ENCODE peak calls at places on chromosome 11, in four cellular contexts. A is body of pancreas, B is testis, G is heart left ventricle. T is an unnamed sample.

GRCh38 chr11:12430912-12431311 is 53.5 kb downstream of the PARVA start:
- DNase-seq in A (peak), B (peak), G (no peak), T (no peak)

GRCh38 chr11:23564370-23564769 is 704.1 kb upstream of the CCDC179 start:
- DNase-seq in A (no peak), B (no peak), G (no peak), T (no peak)

GRCh38 chr11:64891215-64891848 is 12.9 kb upstream of the EHD1 start:
- DNase-seq in A (no peak), B (no peak), G (no peak), T (no peak)

GRCh38 chr11:132589802-132590201 is 942.5 kb downstream of the OPCML start:
- DNase-seq in A (no peak), B (no peak), G (no peak), T (no peak)

GRCh38 chr11:55707029-55707428 is 45.0 kb downstream of the OR4C6 start:
- DNase-seq in A (no peak), B (no peak), G (no peak), T (no peak)

GRCh38 chr11:99934008-99934407 is 753.1 kb upstream of the ARHGAP42 start:
- DNase-seq in A (no peak), B (no peak), G (no peak), T (no peak)

GRCh38 chr11:68956142-68956541 is 24.6 kb downstream of the MRGPRD start:
- DNase-seq in A (no peak), B (no peak), G (peak), T (peak)

GRCh38 chr11:14499178-14499559 is 442 bp downstream of the COPB1 start:
- DNase-seq in A (peak), B (peak), G (peak), T (no peak)

GRCh38 chr11:101692980-101693379 is 109.2 kb upstream of the TRPC6 start:
- DNase-seq in A (no peak), B (no peak), G (no peak), T (no peak)

GRCh38 chr11:134749040-134749586 is 337.1 kb upstream of the B3GAT1 start:
- DNase-seq in A (no peak), B (no peak), G (no peak), T (no peak)

GRCh38 chr11:128195057-128195751 is 392.2 kb downstream of the ETS1 start:
- DNase-seq in A (no peak), B (no peak), G (no peak), T (no peak)

GRCh38 chr11:1205987-1206331 is 16.9 kb upstream of the MUC5B start:
- DNase-seq in A (peak), B (no peak), G (no peak), T (peak)

GRCh38 chr11:116807601-116808261 is 15.4 kb downstream of the APOA4 start:
- DNase-seq in A (peak), B (no peak), G (no peak), T (no peak)

GRCh38 chr11:76670475-76671235 is at the start of gene LRRC32:
- DNase-seq in A (peak), B (peak), G (peak), T (peak)

GRCh38 chr11:79097279-79097875 is 343.5 kb downstream of the TENM4 start:
- DNase-seq in A (no peak), B (peak), G (no peak), T (no peak)

GRCh38 chr11:28833670-28834069 is 725.5 kb downstream of the METTL15 start:
- DNase-seq in A (no peak), B (no peak), G (no peak), T (no peak)

GRCh38 chr11:135069884-135070283 is 657.8 kb upstream of the B3GAT1 start:
- DNase-seq in A (no peak), B (no peak), G (no peak), T (no peak)

GRCh38 chr11:107576497-107577086 is 11.1 kb upstream of the ALKBH8 start:
- DNase-seq in A (peak), B (peak), G (no peak), T (no peak)

GRCh38 chr11:11909727-11910126 is 68.0 kb downstream of the USP47 start:
- DNase-seq in A (no peak), B (no peak), G (no peak), T (no peak)

GRCh38 chr11:43376594-43376993 is 17.9 kb downstream of the TTC17 start:
- DNase-seq in A (no peak), B (no peak), G (no peak), T (no peak)

GRCh38 chr11:69934861-69935494 is 115.8 kb upstream of the FGF3 start:
- DNase-seq in A (no peak), B (no peak), G (peak), T (peak)

GRCh38 chr11:25566298-25567200 is 765.4 kb upstream of the ANO3 start:
- DNase-seq in A (no peak), B (peak), G (no peak), T (no peak)

GRCh38 chr11:73950869-73951710 is at the start of gene DNAJB13:
- DNase-seq in A (peak), B (peak), G (no peak), T (no peak)

GRCh38 chr11:102527701-102528100 is 2.8 kb downstream of the MMP7 start:
- DNase-seq in A (no peak), B (no peak), G (no peak), T (no peak)

GRCh38 chr11:27696961-27697360 is 3.3 kb downstream of the BDNF start:
- DNase-seq in A (no peak), B (no peak), G (no peak), T (no peak)

GRCh38 chr11:18172686-18173085 is at the start of gene MRGPRX4:
- DNase-seq in A (no peak), B (no peak), G (no peak), T (no peak)

GRCh38 chr11:11382858-11383532 is 29.9 kb upstream of the CSNK2A3 start:
- DNase-seq in A (no peak), B (no peak), G (no peak), T (no peak)

GRCh38 chr11:102592634-102593581 is 32.2 kb downstream of the MMP20 start:
- DNase-seq in A (no peak), B (no peak), G (no peak), T (no peak)

GRCh38 chr11:129323896-129324522 is 51.6 kb upstream of the BARX2 start:
- DNase-seq in A (peak), B (peak), G (no peak), T (peak)

GRCh38 chr11:96112192-96113099 is 188.5 kb upstream of the MTMR2 start:
- DNase-seq in A (no peak), B (no peak), G (no peak), T (no peak)

GRCh38 chr11:75986966-75987365 is 172.0 kb downstream of the UVRAG start:
- DNase-seq in A (no peak), B (no peak), G (no peak), T (no peak)

GRCh38 chr11:35539781-35540281 is 14.4 kb upstream of the PAMR1 start:
- DNase-seq in A (no peak), B (peak), G (peak), T (no peak)

GRCh38 chr11:8932564-8933180 is at the start of gene C11orf16:
- DNase-seq in A (no peak), B (no peak), G (no peak), T (no peak)

GRCh38 chr11:108223449-108224149 is 732 bp downstream of the ATM start:
- DNase-seq in A (no peak), B (peak), G (no peak), T (no peak)

GRCh38 chr11:37177721-37178120 is 579.7 kb upstream of the RAG2 start:
- DNase-seq in A (no peak), B (no peak), G (no peak), T (no peak)

GRCh38 chr11:110219011-110219785 is 77.2 kb downstream of the RDX start:
- DNase-seq in A (no peak), B (no peak), G (no peak), T (no peak)

GRCh38 chr11:118649941-118650340 is 29.5 kb downstream of the TREH start:
- DNase-seq in A (no peak), B (no peak), G (peak), T (no peak)

GRCh38 chr11:13276454-13276851 is 1.1 kb upstream of the BMAL1 start:
- DNase-seq in A (no peak), B (no peak), G (no peak), T (no peak)

GRCh38 chr11:130434521-130435223 is 6.3 kb upstream of the ADAMTS8 start:
- DNase-seq in A (peak), B (peak), G (peak), T (no peak)

DNA sequence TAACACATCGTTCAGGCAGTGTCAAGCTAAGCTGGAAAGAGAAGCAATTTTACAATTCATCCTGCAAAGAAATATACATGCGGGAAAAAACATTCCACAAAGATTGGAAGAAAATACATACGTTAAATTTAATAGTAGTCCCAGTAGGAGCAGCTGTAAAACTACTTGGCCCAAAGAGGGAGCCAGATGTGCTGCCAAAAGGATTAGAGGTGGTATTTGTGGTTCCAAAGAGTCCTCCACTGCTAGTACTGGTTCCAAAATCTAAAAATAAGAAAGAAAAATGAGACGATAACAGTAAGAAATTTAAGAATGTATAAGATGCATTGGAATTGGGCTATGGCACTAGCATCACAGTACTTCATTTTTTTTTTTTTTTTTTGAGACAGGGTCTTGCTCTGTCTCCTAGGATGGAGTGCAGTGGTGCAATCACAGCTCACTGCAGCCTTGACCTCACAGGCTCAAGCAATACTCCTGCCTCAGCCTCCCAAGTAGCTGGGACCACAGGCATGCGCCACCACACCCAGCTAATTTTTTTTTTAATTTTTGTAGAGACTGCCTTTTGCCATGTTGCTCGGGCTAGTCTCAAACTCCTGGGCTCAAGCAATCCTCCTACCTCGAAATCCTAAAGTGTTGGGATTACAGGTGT is 21.5 kb downstream of the NUP98 start:
- DNase-seq in A (no peak), B (no peak), G (no peak), T (no peak)
- TF ChIP-seq CTCF in A (no peak), B (no peak), G (no peak), T (no peak)

DNA sequence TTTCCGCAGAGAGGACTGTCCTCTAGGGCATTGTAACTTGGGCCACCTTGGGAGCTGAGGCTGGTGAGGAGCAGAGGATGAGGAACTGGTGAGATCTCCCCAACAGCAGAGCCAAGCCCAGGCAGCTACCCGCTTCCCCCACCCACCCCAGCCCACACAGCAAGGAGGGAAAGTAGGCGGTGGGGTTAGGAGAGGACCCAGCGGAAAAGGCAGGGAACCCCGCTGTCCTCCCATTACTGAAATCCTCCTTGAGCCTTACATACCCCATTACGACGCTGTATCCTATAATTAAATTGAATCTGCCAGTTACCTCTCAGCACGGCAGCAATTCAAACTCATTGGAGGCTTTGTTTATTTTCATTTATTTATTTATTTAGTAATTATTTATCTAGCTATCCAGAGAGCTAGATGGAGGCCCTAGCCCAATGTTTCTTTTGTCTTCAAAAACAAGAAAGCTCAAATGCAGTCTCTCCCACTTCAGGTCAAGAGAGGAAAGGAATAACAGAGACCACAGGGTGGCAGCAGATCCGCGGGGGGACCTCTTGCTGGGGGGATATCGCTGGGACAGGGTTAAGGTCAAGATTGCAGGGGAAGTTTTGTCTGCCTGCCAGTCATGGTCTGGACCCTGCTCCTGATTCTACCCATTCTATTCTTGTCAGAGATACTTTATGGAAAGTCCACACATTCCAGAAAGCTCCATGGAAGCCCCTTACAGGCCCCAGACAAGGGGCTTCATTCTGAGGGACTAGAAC is 218.0 kb downstream of the ST3GAL4 start:
- DNase-seq in A (no peak), B (no peak), G (no peak), T (no peak)
- TF ChIP-seq CTCF in A (no peak), B (no peak), G (peak), T (no peak)

GRCh38 chr11:66221012-66221411 is 47.4 kb upstream of the RAB1B start:
- DNase-seq in A (peak), B (no peak), G (no peak), T (no peak)
- TF ChIP-seq CTCF in A (no peak), B (no peak), G (no peak), T (no peak)

GRCh38 chr11:7657306-7658025 is 15.8 kb downstream of the CYB5R2 start:
- DNase-seq in A (peak), B (peak), G (no peak), T (no peak)
- TF ChIP-seq CTCF in A (peak), B (peak), G (peak), T (peak)

DNA sequence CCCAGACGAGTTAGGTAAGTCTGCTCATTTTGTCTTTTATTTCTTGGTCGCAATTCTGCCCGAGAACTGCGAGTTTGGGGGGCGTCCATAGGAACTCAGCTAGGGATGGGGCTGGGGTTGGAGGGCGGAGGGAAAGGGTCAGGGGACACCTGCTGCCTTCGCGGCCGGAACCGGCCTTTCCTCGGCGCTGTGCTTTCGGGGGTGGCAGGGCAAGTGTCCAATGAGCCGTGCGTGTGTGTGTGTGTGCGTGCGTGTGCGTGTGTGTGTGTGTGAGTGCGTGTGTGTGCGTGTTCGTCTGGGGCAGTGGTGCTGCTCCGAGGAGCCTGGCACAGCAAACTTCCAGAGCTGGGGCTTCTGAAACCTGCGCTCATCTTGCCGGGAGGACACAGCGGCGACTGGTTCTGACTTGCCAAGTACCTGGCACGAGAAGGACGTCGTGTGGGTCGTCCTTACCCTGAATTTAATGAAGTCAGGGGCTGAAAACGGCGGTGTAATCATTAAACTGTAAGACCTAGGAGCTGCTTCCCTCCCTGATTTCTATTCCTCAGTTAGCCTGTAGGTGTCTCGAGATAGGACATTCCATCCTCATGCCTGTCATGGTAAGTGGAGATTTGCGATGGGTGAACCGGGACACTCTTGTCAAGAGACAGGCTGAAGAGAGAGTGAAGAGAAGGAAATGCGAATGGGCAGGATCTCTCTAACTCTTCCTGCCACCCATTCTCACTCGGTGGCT is 27.0 kb upstream of the AMOTL1 start:
- DNase-seq in A (peak), B (peak), G (no peak), T (no peak)
- TF ChIP-seq CTCF in A (peak), B (peak), G (peak), T (peak)

GRCh38 chr11:120306519-120307242 is 18.4 kb upstream of the TLCD5 start:
- DNase-seq in A (no peak), B (no peak), G (no peak), T (no peak)
- TF ChIP-seq CTCF in A (no peak), B (no peak), G (no peak), T (no peak)

DNA sequence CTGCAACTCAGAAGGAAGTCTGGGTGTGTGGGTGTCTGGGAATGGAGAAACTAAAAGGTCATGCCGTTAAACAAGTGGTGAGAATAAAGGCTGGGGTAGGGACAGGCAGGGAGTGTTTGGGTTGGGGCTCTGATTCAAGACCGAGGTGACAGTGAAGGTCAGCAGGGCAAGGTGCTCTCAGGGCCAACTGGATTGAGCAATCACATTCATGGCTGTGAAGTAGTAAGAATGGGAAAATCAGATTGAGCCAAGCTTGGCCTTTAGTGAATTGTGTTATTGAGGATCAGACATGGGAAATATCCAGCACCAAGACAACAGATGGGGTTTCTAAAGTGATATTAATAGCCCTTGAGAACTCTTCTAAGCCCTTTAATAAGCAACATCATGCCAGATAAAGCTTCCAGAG is 24.3 kb downstream of the SCN3B start:
- DNase-seq in A (no peak), B (no peak), G (no peak), T (no peak)
- TF ChIP-seq CTCF in A (no peak), B (no peak), G (no peak), T (no peak)

DNA sequence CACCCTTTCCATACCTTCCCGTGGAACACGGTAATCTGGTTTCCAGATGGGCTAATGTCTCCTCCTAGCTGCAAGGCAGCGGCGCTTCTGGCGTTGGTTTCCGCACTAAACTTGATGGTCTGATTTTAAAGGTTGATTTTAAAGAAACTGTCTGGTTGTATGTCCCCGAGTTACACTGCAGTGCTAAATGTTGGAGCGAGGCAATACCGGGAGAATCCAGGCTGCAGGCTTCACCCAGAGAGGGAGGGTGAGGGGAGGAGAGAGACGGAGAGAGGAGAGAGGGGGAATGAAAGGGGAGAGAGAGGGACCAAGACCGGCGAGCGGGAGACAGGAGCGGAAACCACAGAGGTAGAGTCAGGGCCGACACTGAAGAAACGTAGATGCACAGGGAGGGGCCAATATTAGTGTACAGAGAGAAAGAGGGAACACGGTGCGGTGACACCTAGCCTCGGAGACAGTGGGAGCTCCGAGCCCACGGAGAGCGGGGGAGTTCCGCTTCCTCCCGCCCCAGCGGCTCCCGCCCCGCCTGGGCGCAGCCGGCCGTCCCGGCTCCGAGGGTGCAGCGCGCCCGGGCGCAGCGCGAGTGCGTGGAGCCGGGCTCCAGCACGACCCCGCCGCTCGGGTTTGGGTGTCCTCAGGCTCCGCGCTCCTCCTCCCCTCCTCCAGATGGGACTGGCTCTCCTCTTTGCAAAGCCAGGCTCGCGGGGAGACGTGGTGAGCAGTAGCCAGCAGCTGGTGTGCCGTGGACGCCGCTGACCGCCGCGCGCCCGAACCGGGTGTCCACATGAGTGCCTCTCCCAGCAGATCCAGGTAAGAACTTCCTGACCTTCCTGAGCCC is 71.9 kb upstream of the GRAMD1B start:
- DNase-seq in A (no peak), B (peak), G (peak), T (no peak)
- TF ChIP-seq CTCF in A (no peak), B (no peak), G (peak), T (no peak)